ENCODE peak calls at places on chromosomes 13 and 19, in six cellular contexts. W is heart right ventricle, M is OCI-LY7, T is neural progenitor cell, X is foreskin keratinocyte, U is fibroblast of the aortic adventitia. R is an unnamed sample.

GRCh38 chr19:16026131-16026530 is 50.2 kb upstream of the TPM4 start:
- DNase-seq in M (no peak), T (no peak), W (no peak), U (no peak), X (no peak), R (no peak)

GRCh38 chr19:48090281-48090802 is 20.3 kb downstream of the PLA2G4C start:
- DNase-seq in M (no peak), T (no peak), W (no peak), X (no peak), U (no peak), R (peak)

GRCh38 chr13:45678282-45678681 is 23.8 kb upstream of the CBY2 start:
- DNase-seq in T (peak), W (no peak), M (no peak), X (no peak), U (no peak), R (no peak)

GRCh38 chr13:90281709-90282108 is 1065.8 kb upstream of the MIR17HG start:
- DNase-seq in M (no peak), T (no peak), X (no peak), U (no peak), W (no peak), R (no peak)

GRCh38 chr19:46488551-46488950 is 7.1 kb downstream of the PNMA8B start:
- DNase-seq in M (no peak), T (no peak), U (no peak), X (no peak), W (no peak), R (peak)

GRCh38 chr13:114148521-114148855 is 16.1 kb upstream of the RASA3 start:
- DNase-seq in T (no peak), M (no peak), W (no peak), U (no peak), X (no peak), R (peak)

GRCh38 chr19:58305065-58305931 is at the start of gene ERVK3-1:
- DNase-seq in T (peak), X (peak), U (peak), W (peak), M (peak), R (peak)

GRCh38 chr19:39582442-39582841 is 19.9 kb upstream of the LGALS13 start:
- DNase-seq in X (no peak), W (no peak), M (no peak), T (no peak), U (no peak), R (no peak)

GRCh38 chr13:113489549-113490495 is 689 bp downstream of the DCUN1D2 start:
- DNase-seq in U (peak), W (peak), M (peak), X (peak), T (no peak), R (peak)

GRCh38 chr13:23069571-23069970 is 111.2 kb upstream of the SGCG start:
- DNase-seq in M (no peak), W (no peak), X (peak), U (peak), T (no peak), R (no peak)

GRCh38 chr19:39307822-39308530 is 11.8 kb downstream of the IFNL1 start:
- DNase-seq in T (peak), X (no peak), W (no peak), U (no peak), M (no peak), R (no peak)

GRCh38 chr13:75705395-75705794 is 69.3 kb downstream of the LMO7 start:
- DNase-seq in W (no peak), X (peak), T (no peak), U (peak), M (no peak), R (no peak)

GRCh38 chr19:36605101-36605838 is at the start of gene ZNF382:
- DNase-seq in T (peak), X (peak), U (peak), W (peak), M (no peak), R (peak)

GRCh38 chr13:94323746-94324408 is 155.6 kb downstream of the DCT start:
- DNase-seq in T (no peak), U (no peak), M (peak), W (no peak), X (no peak), R (no peak)

GRCh38 chr19:32397736-32398135 is 7.8 kb upstream of the DPY19L3 start:
- DNase-seq in X (peak), M (no peak), W (no peak), U (peak), T (no peak), R (no peak)

GRCh38 chr19:3656073-3656746 is 29.6 kb upstream of the CACTIN start:
- DNase-seq in M (no peak), U (no peak), W (no peak), T (no peak), X (no peak), R (no peak)

GRCh38 chr13:71374471-71375041 is 492.4 kb downstream of the DACH1 start:
- DNase-seq in U (no peak), W (no peak), X (peak), M (no peak), T (peak), R (no peak)

GRCh38 chr13:29752175-29752574 is 98.2 kb downstream of the UBL3 start:
- DNase-seq in W (no peak), U (no peak), M (no peak), T (no peak), X (no peak), R (no peak)

GRCh38 chr13:66624302-66624701 is 605.8 kb downstream of the PCDH9 start:
- DNase-seq in M (no peak), U (no peak), T (no peak), W (no peak), X (no peak), R (no peak)
- TF ChIP-seq CTCF in M (no peak), U (no peak), T (no peak), W (no peak), X (no peak), R (no peak)

DNA sequence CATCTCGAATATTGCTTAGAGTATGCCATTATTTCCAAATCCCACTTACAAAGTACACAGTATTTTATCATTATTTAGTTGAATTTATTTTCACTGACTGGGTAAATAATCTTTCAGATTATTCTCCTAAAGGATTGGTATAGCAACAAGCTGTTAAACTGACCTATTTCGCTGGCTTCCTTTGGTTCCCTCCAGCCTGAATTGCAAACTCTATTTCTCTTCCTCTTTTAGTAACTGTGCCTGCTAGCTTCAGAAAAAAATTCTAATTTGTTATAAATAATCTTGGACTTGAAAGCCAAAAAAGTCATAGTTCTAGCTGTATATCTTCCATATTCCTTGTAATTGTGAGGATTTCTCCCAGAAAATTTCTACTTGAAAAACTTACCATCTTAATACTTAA is 15.0 kb upstream of the CCNA1 start:
- DNase-seq in W (no peak), M (no peak), X (no peak), U (no peak), T (no peak), R (peak)
- TF ChIP-seq CTCF in W (no peak), M (no peak), X (no peak), U (no peak), T (no peak), R (no peak)

DNA sequence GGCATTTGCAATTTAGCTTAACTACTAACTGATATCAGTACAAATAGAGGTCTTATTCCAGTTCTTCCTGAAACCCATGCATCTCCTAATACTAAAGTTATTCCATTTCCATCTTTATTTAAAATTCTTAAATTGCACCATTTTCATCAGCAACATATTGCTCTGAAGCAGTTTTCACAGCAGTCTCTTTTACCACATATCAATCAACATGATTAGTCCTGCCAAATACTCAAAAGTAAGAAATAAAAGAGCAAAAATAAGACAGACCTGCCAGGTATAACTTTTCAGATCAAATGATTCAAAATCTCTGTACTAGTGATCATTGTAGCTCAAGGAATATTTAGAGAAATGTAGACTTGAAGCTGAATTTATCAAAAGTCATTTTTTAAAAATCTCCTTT is 141.7 kb downstream of the SLITRK1 start:
- DNase-seq in M (no peak), U (no peak), X (no peak), T (no peak), W (no peak), R (no peak)
- TF ChIP-seq CTCF in M (no peak), U (no peak), X (no peak), T (no peak), W (no peak), R (no peak)

GRCh38 chr13:38535271-38535670 is 151.6 kb upstream of the FREM2 start:
- DNase-seq in X (no peak), T (no peak), W (no peak), M (no peak), U (no peak), R (no peak)

GRCh38 chr13:38539632-38540031 is 147.2 kb upstream of the FREM2 start:
- DNase-seq in M (no peak), U (no peak), T (no peak), W (no peak), X (no peak), R (no peak)

GRCh38 chr13:38538412-38538811 is 148.5 kb upstream of the FREM2 start:
- DNase-seq in W (no peak), M (peak), X (no peak), T (peak), U (no peak), R (no peak)

GRCh38 chr13:38542601-38543000 is 144.3 kb upstream of the FREM2 start:
- DNase-seq in M (no peak), W (no peak), X (peak), U (no peak), T (no peak), R (no peak)

GRCh38 chr13:38537026-38537425 is 149.9 kb upstream of the FREM2 start:
- DNase-seq in M (no peak), X (no peak), U (no peak), W (no peak), T (no peak), R (no peak)
- TF ChIP-seq CTCF in M (no peak), X (no peak), U (no peak), W (no peak), T (no peak), R (no peak)

DNA sequence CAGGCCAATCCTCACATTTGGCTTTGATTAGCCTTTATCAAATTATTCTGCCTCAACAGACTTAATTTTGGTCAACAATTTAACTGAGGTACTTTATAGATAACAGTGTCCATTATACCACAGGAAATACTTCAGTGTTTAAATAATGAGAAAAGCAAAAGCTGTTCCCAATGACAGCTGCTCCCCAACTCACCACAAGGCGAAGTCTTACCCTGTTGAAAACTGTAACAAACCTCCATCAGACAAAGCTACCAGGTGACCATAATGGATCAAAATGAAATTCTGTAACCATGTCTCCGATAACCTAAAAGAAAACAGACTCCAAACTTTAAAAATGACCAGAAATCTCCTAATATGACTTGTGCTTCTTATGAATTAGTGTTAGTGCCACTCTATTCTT is 50.3 kb downstream of the ZNF44 start:
- DNase-seq in T (peak), X (no peak), M (peak), U (no peak), W (no peak), R (peak)
- TF ChIP-seq CTCF in T (no peak), X (peak), M (peak), U (no peak), W (peak), R (peak)

GRCh38 chr19:12837225-12837624 is 1.1 kb upstream of the MAST1 start:
- DNase-seq in X (peak), W (no peak), M (no peak), T (no peak), U (no peak), R (no peak)

GRCh38 chr19:12840091-12841079 is 2.1 kb downstream of the MAST1 start:
- DNase-seq in X (peak), U (peak), M (peak), T (peak), W (no peak), R (peak)

GRCh38 chr19:12836529-12836863 is 1.8 kb upstream of the MAST1 start:
- DNase-seq in W (no peak), X (no peak), T (no peak), M (no peak), U (no peak), R (no peak)

GRCh38 chr19:12838893-12839656 is 760 bp downstream of the MAST1 start:
- DNase-seq in X (no peak), M (peak), U (no peak), T (peak), W (no peak), R (no peak)

GRCh38 chr19:12838182-12838890 is at the start of gene MAST1:
- DNase-seq in W (no peak), X (no peak), U (no peak), T (peak), M (peak), R (peak)
- TF ChIP-seq CTCF in W (peak), X (peak), U (peak), T (peak), M (peak), R (peak)

GRCh38 chr19:35073941-35074340 is 32.4 kb downstream of the HPN start:
- DNase-seq in T (no peak), M (no peak), W (no peak), U (no peak), X (no peak), R (no peak)
- TF ChIP-seq CTCF in T (no peak), M (no peak), W (no peak), U (no peak), X (no peak), R (no peak)

DNA sequence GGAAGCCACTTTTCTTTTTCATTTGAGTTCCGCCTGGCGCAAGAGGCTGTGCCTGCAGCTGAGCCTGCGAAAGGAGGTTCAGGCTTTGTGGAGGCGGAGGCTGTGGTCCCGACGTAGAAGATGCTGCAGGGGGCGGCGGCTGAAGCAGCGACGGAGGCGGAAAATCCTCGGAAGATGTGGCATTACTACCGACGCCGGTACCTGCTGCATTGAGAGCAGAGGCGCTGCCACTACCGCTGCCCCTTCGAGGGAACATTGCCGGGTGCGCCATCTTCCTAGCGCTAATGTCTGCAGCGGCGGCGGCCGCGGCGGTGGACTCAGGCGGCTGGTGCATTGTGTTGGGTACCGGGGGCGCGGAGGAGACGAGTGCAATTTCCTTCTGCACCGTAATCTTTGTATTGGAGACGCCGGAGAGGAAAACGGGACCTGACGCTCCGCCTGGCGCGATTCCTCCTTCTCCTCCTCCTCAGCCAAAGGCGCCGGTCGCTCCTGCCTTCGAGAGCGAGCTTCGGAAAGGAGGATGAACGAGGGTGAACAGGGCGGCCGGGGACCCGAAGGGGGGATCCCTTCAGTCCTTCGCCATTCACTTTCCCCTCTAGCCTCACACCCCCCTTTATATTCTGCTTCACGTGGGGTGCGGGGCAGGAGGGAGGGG is at the start of gene TSC22D1:
- DNase-seq in M (peak), X (peak), U (peak), T (peak), W (peak), R (peak)
- TF ChIP-seq CTCF in M (no peak), X (no peak), U (peak), T (no peak), W (no peak), R (no peak)

DNA sequence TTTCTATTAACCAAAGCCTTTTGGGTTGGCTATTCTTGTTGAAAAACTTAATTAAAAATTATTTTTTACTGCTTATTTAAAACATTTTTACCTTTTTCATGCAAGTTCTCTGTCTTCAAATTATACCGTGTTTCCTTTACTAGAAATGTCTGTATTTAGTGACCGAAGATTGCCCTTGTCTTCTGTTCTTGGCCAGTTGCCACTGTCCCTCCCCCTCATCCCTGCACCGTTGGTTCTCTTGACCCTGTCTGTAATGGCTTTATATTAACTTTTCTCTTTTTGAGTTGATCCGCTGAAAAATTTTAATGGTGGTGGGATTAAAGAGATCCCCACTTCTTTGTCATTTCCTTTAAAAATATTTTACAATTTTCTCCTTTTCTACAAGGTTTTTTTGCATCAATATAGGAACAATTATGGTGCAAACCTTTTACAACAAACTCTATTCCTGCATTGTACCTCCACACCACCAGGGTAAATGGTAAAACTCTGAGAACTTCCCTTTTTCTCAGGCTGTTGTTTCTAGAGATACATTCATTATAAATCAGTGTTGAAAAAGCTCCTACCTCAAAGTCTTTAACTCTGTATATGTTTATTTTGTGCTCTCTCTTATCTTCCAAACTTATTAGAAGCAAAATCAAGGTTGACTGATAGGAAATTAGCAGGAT is 12.9 kb upstream of the RNF113B start:
- DNase-seq in T (no peak), W (peak), X (no peak), M (no peak), U (no peak), R (peak)
- TF ChIP-seq CTCF in T (no peak), W (no peak), X (no peak), M (no peak), U (no peak), R (no peak)

GRCh38 chr19:44777715-44778347 is at the start of gene CBLC:
- DNase-seq in W (no peak), M (no peak), X (peak), U (no peak), T (peak), R (no peak)
- TF ChIP-seq CTCF in W (no peak), M (no peak), X (peak), U (no peak), T (peak), R (no peak)

R was measured in NB4.